ENCODE peak calls at places on chromosomes 11 and 22, in ten cellular contexts. X is T-helper 1 cell; N is right cardiac atrium; U is activated T-cell treated with anti-CD3 and anti-CD28 coated beads, Interleukin-2, amount 50 U/mL, for 72 hours; Y is HCT116; M is DMS53; J is HTR-8/SVneo; F is activated CD4-positive, alpha-beta T cell treated with anti-CD3 and anti-CD28 coated beads for 1 hour; C is EL; Z is sigmoid colon. E is an unnamed sample.

GRCh38 chr11:68927280-68928107 is 23.8 kb downstream of the IGHMBP2 start:
- DNase-seq in X (no peak), N (no peak), U (no peak), Y (no peak), M (no peak), J (no peak), F (no peak), C (no peak), Z (no peak), E (no peak)

GRCh38 chr11:8809605-8810272 is 101.2 kb upstream of the AKIP1 start:
- DNase-seq in X (no peak), N (no peak), U (no peak), Y (no peak), M (peak; percentile 39), J (no peak), F (no peak), C (no peak), Z (no peak), E (no peak)

GRCh38 chr11:30107899-30108298 is 91.1 kb upstream of the KCNA4 start:
- DNase-seq in X (no peak), N (no peak), U (no peak), Y (no peak), M (peak; percentile 56), J (peak; percentile 1), F (no peak), C (peak; percentile 63), Z (no peak), E (no peak)

GRCh38 chr11:113546757-113547507 is 71.7 kb upstream of the DRD2 start:
- DNase-seq in X (no peak), N (no peak), U (no peak), Y (no peak), M (no peak), J (peak; percentile 75), F (no peak), C (peak; percentile 93), Z (no peak), E (no peak)

GRCh38 chr11:79461144-79461543 is 20.3 kb upstream of the TENM4 start:
- DNase-seq in X (no peak), N (no peak), U (no peak), Y (peak; percentile 1), M (peak; percentile 74), J (no peak), F (no peak), C (peak; percentile 25), Z (no peak), E (no peak)

GRCh38 chr11:70876685-70877084 is 375.7 kb downstream of the SHANK2 start:
- DNase-seq in X (no peak), N (no peak), U (no peak), Y (no peak), M (peak; percentile 73), J (no peak), F (no peak), C (no peak), Z (no peak), E (no peak)

GRCh38 chr22:24768537-24769374 is 5.8 kb downstream of the PIWIL3 start:
- DNase-seq in X (peak; percentile 14), N (peak; percentile 83), U (peak; percentile 54), Y (peak; percentile 54), M (peak; percentile 70), J (peak; percentile 50), F (peak; percentile 15), C (peak; percentile 61), Z (peak; percentile 70), E (peak; percentile 68)

GRCh38 chr11:14015711-14016110 is 53.2 kb downstream of the SPON1 start:
- DNase-seq in X (no peak), N (no peak), U (no peak), Y (peak; percentile 51), M (peak; percentile 82), J (peak; percentile 8), F (no peak), C (peak; percentile 32), Z (no peak), E (no peak)

GRCh38 chr11:111183706-111184105 is 61.8 kb upstream of the POU2AF2 start:
- DNase-seq in X (no peak), N (no peak), U (no peak), Y (no peak), M (no peak), J (no peak), F (no peak), C (peak; percentile 54), Z (no peak), E (no peak)